ENCODE peak calls at places on chromosomes 3 and 15, in five cellular contexts. L is germinal center; N is T-helper 1 cell; S is heart left ventricle; Q is effector CD4-positive, alpha-beta T cell. H is an unnamed sample.

GRCh38 chr3:113287111-113287817 is 75.9 kb downstream of the BOC start:
- DNase-seq in L (no peak), N (no peak), S (no peak), Q (no peak), H (no peak)

GRCh38 chr3:107345968-107346367 is 31.3 kb upstream of the CCDC54 start:
- DNase-seq in L (no peak), N (no peak), S (no peak), Q (no peak), H (no peak)

GRCh38 chr3:195203631-195204030 is 67.3 kb downstream of the XXYLT1 start:
- DNase-seq in L (no peak), N (no peak), S (no peak), Q (peak; percentile 12), H (no peak)

GRCh38 chr3:133820889-133821675 is 15.5 kb downstream of the SRPRB start:
- DNase-seq in L (no peak), N (no peak), S (no peak), Q (no peak), H (no peak)

GRCh38 chr15:33955945-33956344 is 12.4 kb upstream of the CHRM5 start:
- DNase-seq in L (no peak), N (no peak), S (no peak), Q (no peak), H (no peak)

GRCh38 chr3:144114767-144115166 is 143.1 kb downstream of the DIPK2A start:
- DNase-seq in L (no peak), N (no peak), S (no peak), Q (no peak), H (no peak)

GRCh38 chr15:60390931-60391501 is 6.8 kb downstream of the ANXA2 start:
- DNase-seq in L (no peak), N (no peak), S (no peak), Q (no peak), H (no peak)

GRCh38 chr15:92305342-92305741 is 88.3 kb upstream of the ST8SIA2 start:
- DNase-seq in L (no peak), N (no peak), S (no peak), Q (no peak), H (no peak)

GRCh38 chr3:137709011-137709601 is 55.0 kb upstream of the SOX14 start:
- DNase-seq in L (no peak), N (no peak), S (no peak), Q (no peak), H (no peak)

GRCh38 chr15:92005154-92005553 is 151.6 kb downstream of the SLCO3A1 start:
- DNase-seq in L (peak; percentile 26), N (no peak), S (no peak), Q (no peak), H (no peak)

H was measured in effector memory CD4-positive, alpha-beta T cell.